ENCODE peak calls at places on chromosomes 1 and 21, in nine cellular contexts. S is BE2C; T is heart right ventricle; X is CD8-positive, alpha-beta T cell; I is PC-3; V is upper lobe of right lung; E is upper lobe of left lung; B is GM23248; N is hepatocyte. R is an unnamed sample. For H3K4me1, the result is how much of the 10 kb centered on the place peaks cover.

GRCh38 chr1:28354121-28354520 is 15.4 kb upstream of the PHACTR4 start:
- DNase-seq in S (no peak), T (no peak), X (no peak), I (peak), V (no peak), E (no peak), B (peak), N (no peak), R (no peak)

GRCh38 chr1:170388489-170388888 is 143.5 kb upstream of the GORAB start:
- DNase-seq in S (no peak), T (no peak), X (no peak), I (no peak), V (no peak), E (no peak), B (no peak), N (no peak), R (no peak)

GRCh38 chr1:151062738-151063371 is 2.7 kb downstream of the MLLT11 start:
- DNase-seq in S (peak), T (peak), X (no peak), I (peak), V (no peak), E (no peak), B (peak), N (peak), R (no peak)

GRCh38 chr1:97006044-97006676 is 284.6 kb downstream of the PTBP2 start:
- DNase-seq in S (peak), T (no peak), X (no peak), I (peak), V (no peak), E (no peak), B (peak), N (peak), R (peak)

GRCh38 chr1:22741118-22741517 is 30.5 kb downstream of the EPHB2 start:
- DNase-seq in S (no peak), T (no peak), X (no peak), I (no peak), V (no peak), E (no peak), B (no peak), N (no peak), R (no peak)

GRCh38 chr1:43363935-43364525 is 3.8 kb downstream of the ELOVL1 start:
- DNase-seq in S (no peak), T (no peak), X (no peak), I (no peak), V (no peak), E (no peak), B (no peak), N (no peak), R (no peak)

GRCh38 chr1:180842482-180842881 is 70.2 kb upstream of the KIAA1614 start:
- DNase-seq in S (no peak), T (no peak), X (no peak), I (no peak), V (no peak), E (no peak), B (no peak), N (no peak), R (no peak)

GRCh38 chr1:1091344-1092148 is 17.4 kb upstream of the RNF223 start:
- DNase-seq in S (peak), T (no peak), X (no peak), I (no peak), V (peak), E (no peak), B (peak), N (peak), R (no peak)

GRCh38 chr1:225253784-225254183 is 174.1 kb downstream of the LBR start:
- DNase-seq in S (no peak), T (no peak), X (no peak), I (peak), V (no peak), E (no peak), B (peak), N (no peak), R (no peak)

GRCh38 chr1:7679873-7680790 is 91.0 kb upstream of the VAMP3 start:
- DNase-seq in S (peak), T (peak), X (peak), I (no peak), V (peak), E (no peak), B (peak), N (peak), R (peak)

GRCh38 chr1:8004113-8004802 is 21.9 kb downstream of the ERRFI1 start:
- DNase-seq in S (no peak), T (no peak), X (no peak), I (no peak), V (no peak), E (no peak), B (peak), N (no peak), R (peak)

GRCh38 chr1:202241376-202242079 is 47.9 kb downstream of the LGR6 start:
- DNase-seq in S (no peak), T (peak), X (no peak), I (peak), V (no peak), E (no peak), B (no peak), N (no peak), R (peak)

GRCh38 chr1:51736702-51737101 is 119.8 kb downstream of the OSBPL9 start:
- DNase-seq in S (no peak), T (peak), X (no peak), I (peak), V (no peak), E (no peak), B (peak), N (peak), R (peak)

GRCh38 chr1:45443580-45444446 is 47.1 kb downstream of the TESK2 start:
- DNase-seq in S (no peak), T (no peak), X (no peak), I (no peak), V (no peak), E (no peak), B (no peak), N (peak), R (no peak)

GRCh38 chr1:115134850-115135484 is 45.7 kb upstream of the TSPAN2 start:
- DNase-seq in S (no peak), T (no peak), X (no peak), I (peak), V (no peak), E (no peak), B (peak), N (peak), R (no peak)

GRCh38 chr1:68378296-68379084 is 71.3 kb downstream of the RPE65 start:
- DNase-seq in S (no peak), T (no peak), X (no peak), I (peak), V (no peak), E (no peak), B (peak), N (peak), R (no peak)

GRCh38 chr1:153612755-153613331 is at the start of gene S100A16:
- DNase-seq in S (no peak), T (peak), X (no peak), I (peak), V (peak), E (peak), B (peak), N (peak), R (peak)

GRCh38 chr1:113391643-113392271 is 1.4 kb downstream of the MAGI3 start:
- DNase-seq in S (no peak), T (no peak), X (peak), I (peak), V (no peak), E (peak), B (peak), N (peak), R (peak)

GRCh38 chr1:246708166-246708565 is 16.0 kb upstream of the SCCPDH start:
- DNase-seq in S (no peak), T (no peak), X (no peak), I (no peak), V (no peak), E (no peak), B (peak), N (no peak), R (no peak)

GRCh38 chr1:24727490-24728214 is 17.6 kb upstream of the CLIC4 start:
- DNase-seq in S (no peak), T (peak), X (no peak), I (no peak), V (peak), E (peak), B (peak), N (peak), R (peak)

GRCh38 chr1:45328680-45329079 is 2.0 kb downstream of the HPDL start:
- DNase-seq in S (no peak), T (no peak), X (no peak), I (no peak), V (no peak), E (no peak), B (no peak), N (no peak), R (no peak)

GRCh38 chr1:180571060-180571831 is 12.5 kb downstream of the OVAAL start:
- DNase-seq in S (no peak), T (no peak), X (no peak), I (peak), V (no peak), E (no peak), B (peak), N (no peak), R (no peak)

GRCh38 chr21:26148071-26148470 is 22.5 kb downstream of the APP start:
- DNase-seq in S (no peak), T (no peak), X (no peak), I (no peak), V (no peak), E (no peak), B (no peak), N (no peak), R (no peak)

DNA sequence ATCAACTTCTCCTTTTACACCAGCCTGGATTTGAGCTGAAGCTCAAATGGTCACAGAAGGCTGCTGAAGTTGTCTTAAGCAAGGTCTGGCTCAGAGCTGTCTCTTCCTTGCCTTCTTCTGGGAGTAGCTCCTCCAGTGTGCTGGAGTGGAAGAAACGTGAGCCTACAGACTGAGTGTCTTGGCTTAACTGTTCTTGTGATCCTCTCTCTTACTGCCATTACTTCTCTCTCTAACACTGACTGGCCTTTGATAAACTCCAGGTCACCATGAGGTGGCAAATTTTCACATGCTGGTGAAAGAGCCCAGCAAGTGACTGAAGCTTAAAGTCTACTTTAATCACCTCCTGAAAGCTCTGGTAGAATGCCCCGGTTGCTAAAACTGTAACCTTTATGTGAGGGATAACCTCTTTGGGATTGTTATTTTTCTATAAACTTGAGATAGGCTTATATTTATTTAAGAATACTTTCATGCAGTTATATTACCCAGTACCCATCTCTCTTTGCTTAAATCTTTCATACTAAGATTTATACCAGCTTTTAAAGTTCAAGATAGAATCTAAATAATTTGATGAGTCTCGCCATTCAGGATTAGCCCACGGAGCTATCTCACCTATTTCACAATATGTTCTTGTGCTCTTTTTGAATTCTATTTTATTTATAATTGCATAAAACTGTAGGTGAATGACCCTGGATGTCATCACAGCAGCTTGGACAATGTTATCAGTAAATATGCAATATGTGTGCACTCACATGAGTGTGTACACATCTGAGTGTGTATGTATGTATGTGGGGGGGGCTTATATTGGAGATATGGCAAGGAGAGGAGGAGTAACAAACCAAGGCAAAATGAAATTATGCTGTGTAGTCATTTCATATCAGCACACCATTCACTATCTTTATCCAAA is 924.0 kb downstream of the LTN1 start:
- DNase-seq in S (no peak), T (no peak), X (no peak), I (no peak), V (no peak), E (no peak), B (no peak), N (peak), R (no peak)
- H3K4me3 ChIP-seq in S (no peak), T (no peak), X (no peak), I (no peak), V (no peak), E (no peak), B (no peak), N (no peak), R (no peak)

DNA sequence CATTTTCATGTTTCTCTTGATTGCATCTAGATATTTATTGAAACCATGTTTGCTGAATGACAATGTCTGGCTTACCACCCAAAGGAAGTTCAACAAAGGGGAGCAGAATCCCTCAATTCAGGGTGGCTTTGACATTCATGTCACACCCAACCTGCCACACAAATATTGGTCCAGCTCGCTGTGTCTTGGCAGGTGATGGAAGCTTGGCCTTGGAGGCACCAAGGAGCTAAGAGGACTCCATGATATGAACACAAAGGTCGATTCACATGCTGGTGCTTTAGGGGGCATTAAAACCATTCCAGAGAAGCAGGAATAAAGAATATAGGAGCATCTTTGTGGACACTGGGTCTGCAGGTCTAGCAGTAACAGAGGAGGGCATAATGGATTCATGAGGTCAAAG is 114.8 kb downstream of the RUNX1 start:
- DNase-seq in S (no peak), T (no peak), X (no peak), I (no peak), V (no peak), E (no peak), B (no peak), N (no peak), R (no peak)
- H3K4me1 ChIP-seq in S (under half), T (under half), X (half or more), I (under half), V (under half), E (under half), B (under half), N (under half), R (under half)

DNA sequence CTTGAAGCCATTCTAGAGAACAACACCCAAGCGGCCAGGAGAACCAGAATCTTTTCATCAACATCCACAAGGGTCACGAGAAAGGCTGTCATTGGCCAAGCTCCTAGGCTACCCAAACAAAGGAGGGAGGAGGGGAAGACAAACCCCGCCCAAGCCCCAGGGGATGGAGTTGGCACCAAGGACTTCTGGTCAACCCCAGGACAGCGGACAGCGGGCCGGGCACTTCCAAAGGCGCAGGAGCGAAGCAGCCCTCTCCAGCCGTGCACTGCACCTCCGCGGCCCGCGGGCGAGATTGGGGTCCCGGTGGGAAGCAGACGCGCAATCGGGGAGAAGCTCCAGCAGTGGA is at the start of gene CLIC6:
- DNase-seq in S (no peak), T (no peak), X (no peak), I (no peak), V (peak), E (peak), B (no peak), N (peak), R (no peak)
- H3K4me3 ChIP-seq in S (no peak), T (peak), X (peak), I (no peak), V (peak), E (peak), B (peak), N (peak), R (no peak)

GRCh38 chr1:231420959-231421615 is 1.0 kb downstream of the EGLN1 start:
- DNase-seq in S (peak), T (peak), X (peak), I (peak), V (peak), E (peak), B (peak), N (peak), R (peak)
- H3K4me1 ChIP-seq in S (under half), T (half or more), X (under half), I (under half), V (under half), E (under half), B (under half), N (under half), R (half or more)

GRCh38 chr1:228367798-228368791 is 38.5 kb downstream of the TRIM11 start:
- DNase-seq in S (peak), T (peak), X (no peak), I (peak), V (peak), E (no peak), B (no peak), N (peak), R (peak)
- H3K4me3 ChIP-seq in S (no peak), T (peak), X (no peak), I (no peak), V (no peak), E (no peak), B (no peak), N (no peak), R (no peak)

GRCh38 chr1:221718391-221719277 is 23.3 kb downstream of the DUSP10 start:
- DNase-seq in S (no peak), T (no peak), X (no peak), I (peak), V (no peak), E (no peak), B (peak), N (peak), R (no peak)

GRCh38 chr1:221715321-221716169 is 26.3 kb downstream of the DUSP10 start:
- DNase-seq in S (peak), T (no peak), X (no peak), I (peak), V (no peak), E (no peak), B (peak), N (peak), R (peak)

GRCh38 chr1:221716713-221717490 is 25.0 kb downstream of the DUSP10 start:
- DNase-seq in S (no peak), T (no peak), X (no peak), I (no peak), V (no peak), E (no peak), B (no peak), N (peak), R (no peak)

GRCh38 chr1:221719278-221719597 is 22.7 kb downstream of the DUSP10 start:
- DNase-seq in S (no peak), T (no peak), X (no peak), I (no peak), V (no peak), E (no peak), B (no peak), N (no peak), R (no peak)

DNA sequence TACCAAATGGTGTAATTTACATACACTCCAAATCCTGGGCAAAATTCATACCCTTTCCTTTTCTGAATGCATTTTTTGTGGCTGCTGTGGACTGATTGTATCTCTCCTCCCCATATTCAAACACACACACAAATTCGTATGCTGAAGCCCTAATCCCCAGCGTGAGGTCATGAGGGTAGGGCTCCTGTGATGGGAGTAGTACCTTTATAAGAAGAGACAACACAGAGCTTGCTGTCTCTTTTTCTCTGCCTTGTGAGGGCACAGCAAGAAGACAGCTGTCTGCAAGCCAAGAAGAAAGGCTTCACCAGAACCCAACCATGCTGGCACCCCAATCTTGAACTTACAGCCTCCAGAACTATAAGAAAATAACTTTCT is 24.4 kb downstream of the DUSP10 start:
- DNase-seq in S (no peak), T (no peak), X (no peak), I (no peak), V (no peak), E (no peak), B (no peak), N (no peak), R (no peak)
- H3K4me1 ChIP-seq in S (under half), T (under half), X (under half), I (under half), V (under half), E (under half), B (half or more), N (under half), R (half or more)

GRCh38 chr1:209202826-209203439 is 380.6 kb upstream of the CAMK1G start:
- DNase-seq in S (peak), T (no peak), X (no peak), I (peak), V (no peak), E (no peak), B (peak), N (peak), R (peak)

GRCh38 chr1:209207701-209208286 is 375.7 kb upstream of the CAMK1G start:
- DNase-seq in S (peak), T (peak), X (no peak), I (peak), V (peak), E (peak), B (peak), N (peak), R (peak)

GRCh38 chr1:209208648-209209047 is 374.9 kb upstream of the CAMK1G start:
- DNase-seq in S (no peak), T (no peak), X (no peak), I (peak), V (no peak), E (no peak), B (no peak), N (no peak), R (no peak)

GRCh38 chr1:209205039-209205438 is 378.5 kb upstream of the CAMK1G start:
- DNase-seq in S (no peak), T (no peak), X (no peak), I (no peak), V (no peak), E (no peak), B (no peak), N (no peak), R (no peak)

DNA sequence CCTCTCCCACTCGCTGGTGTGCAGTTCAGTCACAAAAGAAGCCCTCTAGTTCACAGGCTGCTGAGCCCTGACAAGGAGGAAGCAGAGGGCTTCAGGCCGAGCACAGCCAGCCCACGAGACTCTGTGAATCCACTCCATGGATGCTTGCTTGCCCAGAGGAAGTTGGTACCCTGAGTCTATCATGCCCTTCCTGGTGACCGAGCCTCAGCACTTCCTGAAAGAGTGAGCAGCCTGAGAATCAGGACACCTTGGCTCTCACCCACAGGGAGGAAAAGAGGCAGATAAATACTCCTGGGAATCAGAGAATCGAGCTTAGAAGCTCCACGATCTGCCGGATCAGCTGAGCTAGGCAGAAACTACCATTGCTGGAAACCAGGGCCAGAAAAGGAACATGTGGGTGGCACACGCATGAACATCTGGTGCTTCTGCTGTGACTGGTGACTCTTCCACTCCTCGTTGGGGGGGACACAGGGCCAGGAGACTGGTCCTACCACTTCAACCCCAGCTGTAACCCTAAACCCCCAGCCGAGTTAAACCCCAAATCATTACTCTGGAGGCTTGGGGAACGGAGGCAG is 376.3 kb upstream of the CAMK1G start:
- DNase-seq in S (no peak), T (no peak), X (no peak), I (no peak), V (no peak), E (no peak), B (peak), N (no peak), R (no peak)
- H3K4me3 ChIP-seq in S (peak), T (peak), X (no peak), I (peak), V (peak), E (no peak), B (peak), N (no peak), R (no peak)

R was measured in body of pancreas.